ENCODE peak calls at places on chromosomes 11 and 22, in five cellular contexts. H is neuronal stem cell, T is IMR-90, A is H1, O is H9. X is an unnamed sample.

GRCh38 chr11:32379714-32380113 is 55.6 kb downstream of the WT1 start:
- DNase-seq in H (no peak), T (no peak), A (no peak), O (no peak), X (peak)

GRCh38 chr11:111586305-111586915 is 15.8 kb upstream of the SIK2 start:
- DNase-seq in H (no peak), T (peak), A (no peak), O (no peak), X (peak)

GRCh38 chr11:85902353-85902752 is 47.2 kb downstream of the CCDC83 start:
- DNase-seq in H (no peak), T (no peak), A (no peak), O (no peak), X (no peak)

GRCh38 chr11:124892750-124893454 is 4.8 kb downstream of the ROBO4 start:
- DNase-seq in H (no peak), T (no peak), A (no peak), O (no peak), X (no peak)

GRCh38 chr11:70090989-70091388 is 12.9 kb downstream of the ANO1 start:
- DNase-seq in H (no peak), T (peak), A (no peak), O (no peak), X (no peak)

GRCh38 chr11:11155962-11156815 is 196.9 kb downstream of the CSNK2A3 start:
- DNase-seq in H (peak), T (no peak), A (peak), O (peak), X (no peak)

GRCh38 chr11:1767399-1768140 is 3.8 kb upstream of the CTSD start:
- DNase-seq in H (no peak), T (no peak), A (no peak), O (no peak), X (no peak)

GRCh38 chr22:48950151-48950915 is 877.3 kb downstream of the BRD1 start:
- DNase-seq in H (no peak), T (no peak), A (peak), O (peak), X (no peak)

GRCh38 chr22:19875531-19876313 is 21.0 kb upstream of the GNB1L start:
- DNase-seq in H (no peak), T (no peak), A (peak), O (no peak), X (no peak)

GRCh38 chr11:66329165-66329673 is 7.0 kb downstream of the RIN1 start:
- DNase-seq in H (no peak), T (no peak), A (no peak), O (no peak), X (no peak)

GRCh38 chr11:131692151-131692550 is 321.7 kb downstream of the NTM start:
- DNase-seq in H (no peak), T (no peak), A (no peak), O (no peak), X (no peak)

GRCh38 chr11:117457031-117457785 is 129.6 kb downstream of the CEP164 start:
- DNase-seq in H (no peak), T (no peak), A (no peak), O (no peak), X (no peak)

GRCh38 chr22:44311855-44312170 is 938 bp downstream of the SHISAL1 start:
- DNase-seq in H (no peak), T (peak), A (no peak), O (no peak), X (no peak)

GRCh38 chr11:14904745-14905103 is 12.7 kb upstream of the CYP2R1 start:
- DNase-seq in H (no peak), T (peak), A (peak), O (peak), X (peak)

GRCh38 chr22:23409976-23410375 is 170.1 kb downstream of the IGLL1 start:
- DNase-seq in H (no peak), T (no peak), A (no peak), O (no peak), X (no peak)

GRCh38 chr22:47168900-47169800 is 406.7 kb downstream of the TBC1D22A start:
- DNase-seq in H (no peak), T (peak), A (peak), O (peak), X (no peak)

GRCh38 chr11:76249195-76249741 is 43.0 kb upstream of the WNT11 start:
- DNase-seq in H (no peak), T (no peak), A (no peak), O (no peak), X (no peak)

GRCh38 chr11:61028135-61028729 is 56.8 kb downstream of the CD6 start:
- DNase-seq in H (no peak), T (no peak), A (no peak), O (no peak), X (peak)

GRCh38 chr22:19766506-19767426 is 6.2 kb downstream of the TBX1 start:
- DNase-seq in H (no peak), T (no peak), A (peak), O (peak), X (peak)

GRCh38 chr11:19903620-19904069 is 191.0 kb downstream of the NAV2 start:
- DNase-seq in H (peak), T (peak), A (peak), O (peak), X (peak)

GRCh38 chr22:27331526-27332281 is 469.9 kb downstream of the MN1 start:
- DNase-seq in H (no peak), T (peak), A (peak), O (peak), X (no peak)

GRCh38 chr11:660281-660680 is 23.2 kb downstream of the DRD4 start:
- DNase-seq in H (no peak), T (no peak), A (no peak), O (no peak), X (no peak)

GRCh38 chr11:110758012-110758411 is 45.8 kb upstream of the ARHGAP20 start:
- DNase-seq in H (no peak), T (peak), A (no peak), O (no peak), X (no peak)

GRCh38 chr22:25845985-25846745 is 104.2 kb downstream of the MYO18B start:
- DNase-seq in H (no peak), T (no peak), A (peak), O (no peak), X (no peak)

GRCh38 chr11:31875861-31876625 is 64.9 kb upstream of the PAX6 start:
- DNase-seq in H (peak), T (no peak), A (no peak), O (peak), X (no peak)

GRCh38 chr11:126277780-126278179 is 5.1 kb upstream of the TIRAP start:
- DNase-seq in H (no peak), T (no peak), A (no peak), O (no peak), X (no peak)

GRCh38 chr11:6219359-6219758 is 14.0 kb downstream of the C11orf42 start:
- DNase-seq in H (no peak), T (peak), A (no peak), O (no peak), X (no peak)

GRCh38 chr11:107612445-107612844 is 21.5 kb downstream of the ELMOD1 start:
- DNase-seq in H (no peak), T (no peak), A (no peak), O (no peak), X (no peak)

GRCh38 chr11:64559351-64560138 is 31.5 kb upstream of the SLC22A12 start:
- DNase-seq in H (no peak), T (no peak), A (no peak), O (peak), X (no peak)

GRCh38 chr11:64560941-64561340 is 30.1 kb upstream of the SLC22A12 start:
- DNase-seq in H (no peak), T (no peak), A (no peak), O (no peak), X (no peak)

GRCh38 chr11:64560139-64560771 is 30.8 kb upstream of the SLC22A12 start:
- DNase-seq in H (no peak), T (no peak), A (no peak), O (peak), X (no peak)

GRCh38 chr11:64558065-64558745 is 32.8 kb upstream of the SLC22A12 start:
- DNase-seq in H (no peak), T (no peak), A (no peak), O (peak), X (peak)

GRCh38 chr11:64558869-64559268 is 32.2 kb upstream of the SLC22A12 start:
- DNase-seq in H (no peak), T (no peak), A (no peak), O (no peak), X (no peak)
- H3K18ac ChIP-seq in H (peak), T (no peak), A (peak), O (peak), X (no peak)

GRCh38 chr11:46672381-46672839 is 28.0 kb downstream of the ARHGAP1 start:
- DNase-seq in H (no peak), T (no peak), A (no peak), O (no peak), X (no peak)

GRCh38 chr11:46675288-46675851 is 25.0 kb downstream of the ARHGAP1 start:
- DNase-seq in H (no peak), T (peak), A (no peak), O (no peak), X (no peak)

GRCh38 chr11:46671958-46672315 is 28.5 kb downstream of the ARHGAP1 start:
- DNase-seq in H (no peak), T (no peak), A (no peak), O (no peak), X (no peak)

GRCh38 chr11:46674463-46675287 is 25.7 kb downstream of the ARHGAP1 start:
- DNase-seq in H (peak), T (peak), A (peak), O (peak), X (peak)

GRCh38 chr11:46673713-46674462 is 26.5 kb downstream of the ARHGAP1 start:
- DNase-seq in H (no peak), T (no peak), A (no peak), O (no peak), X (no peak)
- H3K18ac ChIP-seq in H (no peak), T (no peak), A (no peak), O (no peak), X (peak)

DNA sequence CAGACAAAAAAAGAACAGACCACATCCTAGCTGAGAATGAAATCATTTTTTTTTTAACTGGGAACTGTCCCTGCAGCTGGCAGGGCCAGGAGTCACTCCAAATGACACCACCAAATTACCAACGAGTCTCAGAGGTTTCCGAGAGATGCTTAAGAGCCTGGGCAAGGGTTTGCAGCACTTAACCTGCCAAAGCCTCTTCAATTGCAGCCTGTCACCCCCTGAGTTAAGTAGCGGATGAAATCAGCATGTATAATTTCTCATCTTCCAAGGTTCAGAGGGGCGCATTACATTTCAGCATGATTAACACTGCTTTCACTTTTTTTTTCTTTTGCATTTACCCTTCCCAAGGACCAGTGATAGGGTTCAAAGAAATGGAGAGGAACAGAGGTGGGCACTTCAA is 71.7 kb downstream of the TENM4 start:
- DNase-seq in H (no peak), T (no peak), A (no peak), O (no peak), X (no peak)
- H3K18ac ChIP-seq in H (no peak), T (no peak), A (no peak), O (no peak), X (no peak)

GRCh38 chr11:95081010-95081409 is 8.6 kb upstream of the ENDOD1 start:
- DNase-seq in H (no peak), T (no peak), A (no peak), O (no peak), X (no peak)
- H3K18ac ChIP-seq in H (no peak), T (no peak), A (no peak), O (no peak), X (no peak)

DNA sequence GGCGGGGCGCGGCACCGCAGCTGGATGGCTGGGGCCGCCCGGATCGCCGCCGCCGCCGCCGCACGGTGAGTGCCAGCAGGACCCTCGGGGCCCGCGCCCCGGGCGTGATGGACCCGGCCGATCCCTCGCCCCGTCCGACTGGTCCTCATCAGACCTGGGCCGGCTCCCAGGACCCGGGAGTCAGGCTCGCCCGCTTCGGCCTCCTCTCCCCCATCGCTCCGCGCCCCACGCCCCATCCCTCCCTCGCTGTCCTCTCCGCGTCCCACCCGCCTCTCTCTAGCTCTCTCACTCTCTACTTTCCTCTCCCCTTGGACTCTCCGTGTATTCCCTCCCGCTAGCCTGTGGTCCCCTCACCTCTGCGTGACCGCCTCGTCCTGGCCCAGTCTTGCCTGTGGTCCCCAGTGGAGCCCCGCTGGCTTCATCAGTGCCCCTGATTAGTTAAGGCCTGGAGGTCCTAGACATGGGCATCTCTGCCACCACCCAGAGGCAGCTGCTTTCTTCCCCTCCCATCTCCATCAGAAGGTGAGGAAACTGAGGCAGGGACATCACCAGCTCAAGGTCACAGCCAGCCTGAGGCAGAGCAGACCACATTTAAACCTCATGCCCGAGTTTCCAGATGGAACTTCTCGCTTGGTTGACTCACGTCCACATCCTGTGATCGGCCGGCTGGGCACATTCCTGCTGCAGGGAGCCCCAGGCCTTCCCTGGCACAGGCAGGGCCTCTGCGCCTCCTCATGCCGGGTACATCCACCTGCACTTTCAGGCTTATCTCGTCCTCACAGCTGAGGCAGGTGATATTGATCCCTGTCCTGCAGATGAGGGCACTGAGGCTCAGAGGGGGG is 429 bp downstream of the SLC39A13 start:
- DNase-seq in H (no peak), T (peak), A (no peak), O (peak), X (peak)
- H3K18ac ChIP-seq in H (peak), T (peak), A (no peak), O (peak), X (peak)

GRCh38 chr11:9606799-9607510 is 33.5 kb downstream of the WEE1 start:
- DNase-seq in H (no peak), T (no peak), A (peak), O (peak), X (peak)
- H3K18ac ChIP-seq in H (peak), T (no peak), A (no peak), O (no peak), X (no peak)

X was measured in trophoblast cell.